ENCODE peak calls at places on chromosomes 2 and 18, in four cellular contexts. P is AG08396, J is dorsolateral prefrontal cortex, U is KBM-7. F is an unnamed sample.

GRCh38 chr2:215817046-215817445 is 196.3 kb downstream of the MREG start:
- DNase-seq in P (no peak), J (no peak), U (no peak), F (no peak)

GRCh38 chr2:168992026-168992425 is 39.1 kb downstream of the ABCB11 start:
- DNase-seq in P (no peak), J (no peak), U (no peak), F (no peak)

GRCh38 chr2:122028371-122029102 is 273.1 kb downstream of the TSN start:
- DNase-seq in P (peak), J (no peak), U (no peak), F (no peak)

GRCh38 chr2:152347076-152347475 is 12.1 kb downstream of the FMNL2 start:
- DNase-seq in P (peak), J (no peak), U (no peak), F (no peak)

GRCh38 chr2:116975580-116975979 is 838.9 kb upstream of the DDX18 start:
- DNase-seq in P (no peak), J (no peak), U (no peak), F (no peak)

GRCh38 chr2:142777742-142778141 is 99.7 kb upstream of the KYNU start:
- DNase-seq in P (no peak), J (no peak), U (no peak), F (no peak)

GRCh38 chr18:67730884-67731283 is 214.4 kb upstream of the DSEL start:
- DNase-seq in P (peak), J (no peak), U (no peak), F (no peak)

GRCh38 chr2:133377021-133377481 is 191.2 kb downstream of the NCKAP5 start:
- DNase-seq in P (no peak), J (no peak), U (no peak), F (no peak)

GRCh38 chr18:48826806-48827205 is 124.0 kb downstream of the SMAD7 start:
- DNase-seq in P (no peak), J (peak), U (no peak), F (no peak)

GRCh38 chr2:136118819-136119716 is 1.1 kb upstream of the CXCR4 start:
- DNase-seq in P (peak), J (peak), U (peak), F (peak)

GRCh38 chr2:45009928-45010705 is 865 bp upstream of the SIX2 start:
- DNase-seq in P (peak), J (no peak), U (no peak), F (peak)

GRCh38 chr2:39837856-39838453 is 58.9 kb upstream of the THUMPD2 start:
- DNase-seq in P (peak), J (no peak), U (peak), F (peak)

GRCh38 chr2:21422724-21423522 is 299.2 kb downstream of the TDRD15 start:
- DNase-seq in P (no peak), J (no peak), U (no peak), F (peak)

GRCh38 chr2:10966056-10966455 is 54.3 kb downstream of the KCNF1 start:
- DNase-seq in P (no peak), J (no peak), U (no peak), F (no peak)

GRCh38 chr2:154507186-154507585 is 191.3 kb upstream of the KCNJ3 start:
- DNase-seq in P (no peak), J (no peak), U (no peak), F (no peak)

GRCh38 chr2:15939854-15940660 is at the start of gene MYCN:
- DNase-seq in P (peak), J (peak), U (peak), F (peak)

GRCh38 chr2:170313636-170314348 is 135.8 kb downstream of the MYO3B start:
- DNase-seq in P (no peak), J (no peak), U (no peak), F (no peak)

GRCh38 chr2:29810956-29811355 is 110.4 kb downstream of the ALK start:
- DNase-seq in P (no peak), J (no peak), U (no peak), F (peak)